ENCODE peak calls at places on chromosomes 12 and 14, in seven cellular contexts. P is activated CD4-positive, alpha-beta T cell treated with anti-CD3 and anti-CD28 coated beads for 36 hours; Y is right cardiac atrium; X is psoas muscle; D is HCT116; N is left cardiac atrium; I is Right ventricle myocardium superior. R is an unnamed sample.

GRCh38 chr12:15584366-15585041 is 204.7 kb downstream of the EPS8 start:
- ATAC-seq in I (no peak), D (peak), X (no peak), Y (no peak), N (no peak), P (peak), R (no peak)

GRCh38 chr14:98724734-98725133 is 547.3 kb downstream of the BCL11B start:
- ATAC-seq in Y (no peak), N (no peak), X (no peak), I (no peak), D (no peak), P (no peak), R (no peak)

GRCh38 chr12:123232472-123232806 is 502 bp downstream of the MPHOSPH9 start:
- ATAC-seq in D (peak), X (peak), Y (peak), N (peak), P (no peak), I (peak), R (no peak)

GRCh38 chr12:67701121-67701520 is 52.6 kb downstream of the DYRK2 start:
- ATAC-seq in X (no peak), I (no peak), N (no peak), Y (no peak), P (no peak), D (no peak), R (no peak)

GRCh38 chr12:93245543-93245942 is 132.2 kb upstream of the NUDT4 start:
- ATAC-seq in D (no peak), X (no peak), N (no peak), I (no peak), Y (no peak), P (peak), R (no peak)

GRCh38 chr12:45914090-45914489 is 76.3 kb downstream of the SCAF11 start:
- ATAC-seq in Y (peak), I (no peak), P (peak), D (peak), N (peak), X (peak), R (peak)

GRCh38 chr14:62029569-62029924 is 267.3 kb downstream of the SNAPC1 start:
- ATAC-seq in Y (no peak), P (no peak), D (no peak), N (no peak), I (no peak), X (no peak), R (no peak)

GRCh38 chr12:89453579-89453978 is 71.0 kb downstream of the GALNT4 start:
- ATAC-seq in D (no peak), N (peak), P (no peak), Y (peak), I (peak), X (peak), R (no peak)

GRCh38 chr12:96212456-96213375 is 18.5 kb downstream of the ELK3 start:
- ATAC-seq in D (no peak), X (no peak), N (no peak), P (peak), I (no peak), Y (no peak), R (no peak)

GRCh38 chr14:104383088-104383805 is 196.3 kb upstream of the C14orf180 start:
- ATAC-seq in P (no peak), Y (peak), N (no peak), D (no peak), I (no peak), X (no peak), R (peak)

GRCh38 chr12:100133200-100133599 is 9.5 kb downstream of the BLTP3B start:
- ATAC-seq in X (no peak), P (peak), N (no peak), I (no peak), Y (no peak), D (no peak), R (no peak)

GRCh38 chr12:122886851-122887816 is 8.8 kb downstream of the VPS37B start:
- ATAC-seq in X (peak), I (no peak), N (no peak), P (peak), D (peak), Y (no peak), R (peak)

GRCh38 chr12:48039151-48039550 is 34.9 kb upstream of the COL2A1 start:
- ATAC-seq in N (no peak), I (no peak), D (no peak), P (no peak), X (no peak), Y (no peak), R (no peak)

GRCh38 chr12:116066381-116067230 is 210.9 kb downstream of the MED13L start:
- ATAC-seq in I (no peak), N (no peak), P (peak), X (no peak), Y (no peak), D (peak), R (peak)

GRCh38 chr12:121267822-121268221 is 28.7 kb downstream of the CAMKK2 start:
- ATAC-seq in I (no peak), D (no peak), N (no peak), P (no peak), X (no peak), Y (no peak), R (no peak)

GRCh38 chr14:70359076-70359424 is 433 bp downstream of the COX16 start:
- ATAC-seq in N (no peak), Y (no peak), P (peak), I (no peak), D (no peak), X (peak), R (no peak)

GRCh38 chr14:67187826-67188225 is 1.4 kb upstream of the GARIN2 start:
- ATAC-seq in D (peak), X (no peak), Y (no peak), N (no peak), P (no peak), I (no peak), R (no peak)

GRCh38 chr12:122028165-122028591 is 6.5 kb downstream of the BCL7A start:
- ATAC-seq in X (peak), Y (no peak), I (no peak), D (no peak), P (no peak), N (no peak), R (no peak)

GRCh38 chr14:100256339-100256895 is 17.5 kb downstream of the YY1 start:
- ATAC-seq in X (no peak), N (no peak), D (no peak), P (no peak), I (no peak), Y (no peak), R (no peak)

GRCh38 chr12:46669720-46670119 is 156.1 kb downstream of the SLC38A4 start:
- ATAC-seq in Y (no peak), N (no peak), P (no peak), D (no peak), I (no peak), X (no peak), R (no peak)

GRCh38 chr12:9883175-9883574 is 1.9 kb downstream of the KLRF2 start:
- ATAC-seq in Y (no peak), D (no peak), P (no peak), N (no peak), X (no peak), I (no peak), R (peak)

GRCh38 chr14:29814153-29815057 is 113.2 kb downstream of the PRKD1 start:
- ATAC-seq in X (no peak), N (peak), I (peak), D (no peak), Y (peak), P (no peak), R (no peak)

GRCh38 chr14:90602088-90602687 is 205.4 kb downstream of the CALM1 start:
- ATAC-seq in P (no peak), D (no peak), I (no peak), N (no peak), X (no peak), Y (no peak), R (no peak)

GRCh38 chr12:112270673-112271072 is 111.6 kb downstream of the HECTD4 start:
- ATAC-seq in Y (no peak), N (no peak), I (no peak), P (no peak), D (no peak), X (no peak), R (no peak)

GRCh38 chr14:22047105-22047504 is 373.5 kb upstream of the OR4E1 start:
- ATAC-seq in P (peak), X (no peak), I (no peak), N (no peak), Y (no peak), D (peak), R (no peak)

GRCh38 chr14:101184562-101184961 is 281.0 kb upstream of the RTL1 start:
- ATAC-seq in X (no peak), P (no peak), I (no peak), D (no peak), Y (no peak), N (no peak), R (no peak)

GRCh38 chr14:41377926-41378325 is 228.8 kb upstream of the LRFN5 start:
- ATAC-seq in X (no peak), I (no peak), N (no peak), Y (no peak), P (no peak), D (no peak), R (no peak)

GRCh38 chr12:10851243-10851858 is 2.1 kb upstream of the PRR4 start:
- ATAC-seq in D (no peak), P (no peak), X (no peak), Y (no peak), N (no peak), I (no peak), R (no peak)

GRCh38 chr14:100849432-100849831 is 23.5 kb downstream of the MEG3 start:
- ATAC-seq in P (peak), N (no peak), X (no peak), Y (no peak), I (no peak), D (no peak), R (no peak)

GRCh38 chr14:68081489-68081888 is 261.9 kb downstream of the RAD51B start:
- ATAC-seq in X (no peak), I (no peak), N (no peak), D (no peak), P (no peak), Y (no peak), R (no peak)

GRCh38 chr14:22383515-22384166 is 205.4 kb downstream of the DAD1 start:
- ATAC-seq in I (no peak), P (peak), D (no peak), N (no peak), X (no peak), Y (no peak), R (no peak)

GRCh38 chr12:104165801-104166200 is 27.8 kb upstream of the NFYB start:
- ATAC-seq in P (no peak), D (no peak), N (peak), Y (peak), X (no peak), I (peak), R (no peak)

GRCh38 chr12:116280590-116281290 is 3.2 kb upstream of the MED13L start:
- ATAC-seq in Y (no peak), P (no peak), D (no peak), N (no peak), I (no peak), X (no peak), R (no peak)

GRCh38 chr12:6767592-6768384 is 1.6 kb downstream of the PTMS start:
- ATAC-seq in I (no peak), P (no peak), D (no peak), X (no peak), N (no peak), Y (no peak), R (no peak)